ENCODE peak calls at places on chromosome X, in four cellular contexts. J is aorta, Z is astrocyte of the spinal cord, Y is mammary epithelial cell. C is an unnamed sample.

GRCh38 chrX:107628662-107629532 is 587 bp downstream of the PRPS1 start:
- DNase-seq in J (no peak), Z (peak), Y (peak), C (peak)

GRCh38 chrX:15930585-15930984 is 76.0 kb upstream of the AP1S2 start:
- DNase-seq in J (no peak), Z (peak), Y (peak), C (no peak)

GRCh38 chrX:17374619-17375360 is at the start of gene NHS:
- DNase-seq in J (peak), Z (peak), Y (peak), C (peak)

GRCh38 chrX:66110112-66110511 is 53.9 kb upstream of the HEPH start:
- DNase-seq in J (no peak), Z (no peak), Y (peak), C (no peak)

GRCh38 chrX:1323315-1323714 is 13.3 kb upstream of the IL3RA start:
- DNase-seq in J (peak), Z (no peak), Y (no peak), C (peak)

GRCh38 chrX:13938766-13939530 is 90.7 kb downstream of the GEMIN8 start:
- DNase-seq in J (no peak), Z (no peak), Y (no peak), C (no peak)

GRCh38 chrX:127574829-127575228 is 477.4 kb downstream of the ACTRT1 start:
- DNase-seq in J (no peak), Z (no peak), Y (no peak), C (no peak)

GRCh38 chrX:20680998-20681397 is 414.3 kb upstream of the RPS6KA3 start:
- DNase-seq in J (no peak), Z (no peak), Y (no peak), C (no peak)

GRCh38 chrX:129529685-129530281 is 6.5 kb upstream of the SMARCA1 start:
- DNase-seq in J (no peak), Z (peak), Y (peak), C (no peak)

GRCh38 chrX:17535229-17535628 is 160.2 kb downstream of the NHS start:
- DNase-seq in J (no peak), Z (no peak), Y (peak), C (no peak)

GRCh38 chrX:53050841-53051240 is 2.3 kb downstream of the GPR173 start:
- DNase-seq in J (no peak), Z (peak), Y (no peak), C (no peak)

GRCh38 chrX:101262590-101262989 is 28.5 kb downstream of the TAF7L start:
- DNase-seq in J (no peak), Z (no peak), Y (no peak), C (no peak)

GRCh38 chrX:29299689-29300088 is 712.4 kb downstream of the IL1RAPL1 start:
- DNase-seq in J (no peak), Z (no peak), Y (peak), C (no peak)

GRCh38 chrX:65697915-65698796 is 30.7 kb downstream of the MSN start:
- DNase-seq in J (peak), Z (no peak), Y (no peak), C (peak)

GRCh38 chrX:77014655-77015377 is 432.4 kb upstream of the FGF16 start:
- DNase-seq in J (no peak), Z (peak), Y (no peak), C (no peak)

GRCh38 chrX:2402361-2402690 is 98.5 kb downstream of the DHRSX start:
- DNase-seq in J (no peak), Z (no peak), Y (no peak), C (no peak)

GRCh38 chrX:110851780-110852179 is 56.2 kb upstream of the CHRDL1 start:
- DNase-seq in J (no peak), Z (peak), Y (peak), C (peak)

GRCh38 chrX:109629310-109629709 is 4.3 kb upstream of the KCNE5 start:
- DNase-seq in J (no peak), Z (peak), Y (no peak), C (no peak)

GRCh38 chrX:101265869-101266428 is 25.2 kb downstream of the TAF7L start:
- DNase-seq in J (no peak), Z (peak), Y (peak), C (no peak)

GRCh38 chrX:71222929-71223328 is at the start of gene GJB1:
- DNase-seq in J (no peak), Z (no peak), Y (no peak), C (no peak)

GRCh38 chrX:21745756-21746155 is 12.2 kb downstream of the SMPX start:
- DNase-seq in J (peak), Z (peak), Y (peak), C (peak)

GRCh38 chrX:14673764-14674163 is 144.4 kb downstream of the GLRA2 start:
- DNase-seq in J (no peak), Z (peak), Y (peak), C (no peak)

GRCh38 chrX:123254457-123254856 is 70.4 kb downstream of the GRIA3 start:
- DNase-seq in J (no peak), Z (no peak), Y (no peak), C (no peak)

GRCh38 chrX:96906741-96907140 is 23.0 kb downstream of the RPA4 start:
- DNase-seq in J (no peak), Z (peak), Y (peak), C (no peak)

GRCh38 chrX:38552721-38553120 is 8.6 kb upstream of the TSPAN7 start:
- DNase-seq in J (no peak), Z (peak), Y (no peak), C (no peak)

GRCh38 chrX:44071847-44072545 is 98.8 kb upstream of the NDP start:
- DNase-seq in J (no peak), Z (peak), Y (peak), C (no peak)

GRCh38 chrX:123920065-123920785 is 41.3 kb upstream of the STAG2 start:
- DNase-seq in J (no peak), Z (peak), Y (peak), C (no peak)

GRCh38 chrX:107549504-107549903 is 78.8 kb upstream of the PRPS1 start:
- DNase-seq in J (no peak), Z (no peak), Y (no peak), C (no peak)

GRCh38 chrX:151702741-151703352 is 7.6 kb downstream of the PRRG3 start:
- DNase-seq in J (no peak), Z (no peak), Y (no peak), C (no peak)

GRCh38 chrX:39396358-39396995 is 595.2 kb downstream of the MID1IP1 start:
- DNase-seq in J (no peak), Z (no peak), Y (no peak), C (no peak)

GRCh38 chrX:15781964-15782711 is 8.1 kb upstream of the ZRSR2 start:
- DNase-seq in J (no peak), Z (no peak), Y (no peak), C (no peak)

GRCh38 chrX:85109235-85109634 is 105.6 kb downstream of the APOOL start:
- DNase-seq in J (no peak), Z (no peak), Y (no peak), C (no peak)

GRCh38 chrX:110665636-110666035 is 130.0 kb downstream of the CHRDL1 start:
- DNase-seq in J (no peak), Z (peak), Y (peak), C (peak)

C was measured in right lobe of liver.